ENCODE peak calls at places on chromosomes 16 and 17, in six cellular contexts. N is kidney, V is NB4, G is cardiac fibroblast, K is psoas muscle, Q is SK-N-MC. W is an unnamed sample.

GRCh38 chr17:21239680-21240374 is 13.4 kb downstream of the NATD1 start:
- DNase-seq in N (no peak), V (peak), G (peak), K (no peak), Q (no peak), W (peak)

GRCh38 chr16:27945233-27945975 is 118.1 kb downstream of the GSG1L start:
- DNase-seq in N (no peak), V (no peak), G (no peak), K (no peak), Q (no peak), W (no peak)

GRCh38 chr16:65548470-65548869 is 426.6 kb upstream of the CDH11 start:
- DNase-seq in N (no peak), V (no peak), G (no peak), K (no peak), Q (no peak), W (no peak)

GRCh38 chr17:58991718-58992331 is 114.9 kb downstream of the TRIM37 start:
- DNase-seq in N (no peak), V (no peak), G (peak), K (no peak), Q (no peak), W (peak)

GRCh38 chr16:74888227-74888862 is 96.6 kb downstream of the WDR59 start:
- DNase-seq in N (no peak), V (no peak), G (no peak), K (no peak), Q (no peak), W (no peak)

GRCh38 chr17:38440614-38441397 is 12.5 kb downstream of the ARHGAP23 start:
- DNase-seq in N (no peak), V (no peak), G (no peak), K (no peak), Q (no peak), W (no peak)

GRCh38 chr16:19210175-19210924 is 42.3 kb downstream of the SYT17 start:
- DNase-seq in N (no peak), V (peak), G (no peak), K (no peak), Q (no peak), W (peak)

GRCh38 chr16:27642753-27643152 is 92.8 kb downstream of the KATNIP start:
- DNase-seq in N (no peak), V (peak), G (peak), K (no peak), Q (no peak), W (peak)

GRCh38 chr17:29592850-29593545 is at the start of gene ANKRD13B:
- DNase-seq in N (no peak), V (peak), G (no peak), K (peak), Q (no peak), W (no peak)

GRCh38 chr17:21301593-21302550 is 17.4 kb downstream of the MAP2K3 start:
- DNase-seq in N (peak), V (no peak), G (no peak), K (peak), Q (no peak), W (no peak)

GRCh38 chr17:27531469-27531948 is 75.3 kb downstream of the KSR1 start:
- DNase-seq in N (no peak), V (peak), G (no peak), K (no peak), Q (no peak), W (no peak)

GRCh38 chr16:59060212-59060611 is 326.1 kb upstream of the GOT2 start:
- DNase-seq in N (no peak), V (no peak), G (peak), K (no peak), Q (no peak), W (peak)

GRCh38 chr16:6573577-6573976 is 759.1 kb upstream of the RBFOX1 start:
- DNase-seq in N (no peak), V (peak), G (no peak), K (peak), Q (no peak), W (no peak)

GRCh38 chr16:1054660-1055556 is 17.6 kb upstream of the SSTR5 start:
- DNase-seq in N (no peak), V (peak), G (peak), K (peak), Q (no peak), W (peak)

GRCh38 chr17:17929655-17930380 is 42.4 kb downstream of the TOM1L2 start:
- DNase-seq in N (no peak), V (no peak), G (peak), K (no peak), Q (no peak), W (no peak)

GRCh38 chr17:32253117-32253611 is 12.5 kb upstream of the RHBDL3 start:
- DNase-seq in N (peak), V (peak), G (peak), K (peak), Q (peak), W (peak)

GRCh38 chr17:43713494-43714162 is 45.0 kb downstream of the SOST start:
- DNase-seq in N (no peak), V (peak), G (peak), K (no peak), Q (no peak), W (no peak)

GRCh38 chr17:57870283-57870635 is 20.4 kb upstream of the MRPS23 start:
- DNase-seq in N (no peak), V (no peak), G (peak), K (no peak), Q (no peak), W (no peak)

GRCh38 chr17:79721993-79722671 is 8.6 kb upstream of the ENPP7 start:
- DNase-seq in N (no peak), V (peak), G (peak), K (no peak), Q (no peak), W (no peak)

GRCh38 chr17:70426752-70427151 is 257.4 kb downstream of the KCNJ2 start:
- DNase-seq in N (no peak), V (no peak), G (no peak), K (no peak), Q (no peak), W (no peak)

GRCh38 chr16:79608976-79609375 is 8.4 kb upstream of the MAF start:
- DNase-seq in N (no peak), V (no peak), G (no peak), K (no peak), Q (no peak), W (no peak)

GRCh38 chr16:74752258-74752657 is 22.4 kb downstream of the FA2H start:
- DNase-seq in N (peak), V (no peak), G (no peak), K (no peak), Q (no peak), W (no peak)

GRCh38 chr16:85221081-85221809 is 109.0 kb upstream of the CIBAR2 start:
- DNase-seq in N (no peak), V (no peak), G (no peak), K (no peak), Q (no peak), W (peak)

GRCh38 chr16:85222151-85222863 is 110.0 kb upstream of the CIBAR2 start:
- DNase-seq in N (no peak), V (no peak), G (no peak), K (no peak), Q (no peak), W (peak)

GRCh38 chr16:85221810-85222150 is 109.5 kb upstream of the CIBAR2 start:
- DNase-seq in N (no peak), V (no peak), G (no peak), K (no peak), Q (no peak), W (no peak)

GRCh38 chr16:85216522-85217375 is 104.5 kb upstream of the CIBAR2 start:
- DNase-seq in N (no peak), V (no peak), G (no peak), K (no peak), Q (no peak), W (no peak)

GRCh38 chr16:85220125-85220839 is 108.0 kb upstream of the CIBAR2 start:
- DNase-seq in N (peak), V (no peak), G (peak), K (peak), Q (no peak), W (peak)
- H3K4me3 ChIP-seq in N (peak), V (no peak), G (peak), K (peak), Q (peak), W (peak)

DNA sequence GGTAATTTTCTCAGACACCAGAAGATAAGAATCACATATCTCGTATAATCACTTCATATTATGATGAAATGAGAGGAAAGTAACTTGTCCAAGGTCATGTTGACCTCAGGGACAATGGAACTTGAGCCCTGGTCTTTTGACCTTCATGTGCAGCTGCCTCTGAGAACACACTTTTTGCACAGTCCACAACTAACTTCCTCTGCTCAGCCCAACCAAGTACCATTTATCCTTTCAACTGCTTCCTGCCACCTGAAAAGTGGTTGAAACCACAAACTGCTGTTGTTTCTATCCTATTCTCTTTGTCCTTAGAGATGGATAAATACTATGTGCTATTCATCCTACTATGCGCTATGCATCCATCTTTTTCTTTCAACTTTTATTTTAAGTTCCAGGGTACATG is 2.3 kb upstream of the CCL1 start:
- DNase-seq in N (no peak), V (peak), G (no peak), K (no peak), Q (no peak), W (no peak)
- H3K4me3 ChIP-seq in N (no peak), V (no peak), G (no peak), K (no peak), Q (no peak), W (no peak)

GRCh38 chr17:78658281-78658785 is 81.1 kb upstream of the DNAH17 start:
- DNase-seq in N (no peak), V (no peak), G (peak), K (no peak), Q (no peak), W (peak)

GRCh38 chr17:78664476-78665384 is 87.5 kb upstream of the DNAH17 start:
- DNase-seq in N (no peak), V (no peak), G (peak), K (no peak), Q (no peak), W (no peak)

GRCh38 chr17:78665385-78665951 is 88.3 kb upstream of the DNAH17 start:
- DNase-seq in N (no peak), V (no peak), G (no peak), K (no peak), Q (no peak), W (no peak)

GRCh38 chr17:78659546-78659945 is 82.3 kb upstream of the DNAH17 start:
- DNase-seq in N (no peak), V (no peak), G (no peak), K (no peak), Q (no peak), W (no peak)

DNA sequence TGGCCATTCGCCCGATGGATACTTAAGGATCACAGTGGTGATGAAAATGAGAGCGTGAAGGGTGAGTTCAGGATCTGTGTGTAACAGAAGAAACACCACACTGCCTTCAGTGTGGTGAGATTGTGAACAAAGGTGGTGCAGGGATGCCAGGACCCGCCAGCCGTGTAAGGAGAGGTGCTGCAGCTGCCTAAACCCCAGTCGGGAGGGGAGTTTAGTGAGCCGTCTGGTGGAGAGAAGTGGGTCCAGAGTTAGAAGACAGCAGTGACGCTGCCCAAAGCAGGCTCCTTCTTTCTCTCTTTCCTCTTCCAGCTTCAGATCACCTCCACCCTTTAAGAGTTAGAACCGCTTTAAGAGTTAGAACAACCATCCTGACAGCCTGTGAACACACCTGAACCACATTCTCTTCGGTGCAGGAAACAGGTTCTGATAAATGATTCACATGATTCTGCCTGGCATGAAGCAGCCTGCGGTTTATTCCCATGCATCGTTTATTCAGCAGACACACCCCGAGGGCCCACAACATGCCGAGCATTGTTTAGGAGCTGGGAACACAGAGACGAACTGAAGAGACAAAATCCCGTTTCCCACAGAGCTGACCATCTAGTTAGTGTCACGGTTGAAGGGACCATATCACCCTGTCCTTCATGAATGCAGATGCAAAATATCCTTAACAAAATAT is 84.0 kb upstream of the DNAH17 start:
- DNase-seq in N (no peak), V (no peak), G (no peak), K (no peak), Q (peak), W (no peak)
- H3K4me3 ChIP-seq in N (no peak), V (no peak), G (no peak), K (no peak), Q (no peak), W (no peak)

GRCh38 chr17:42555122-42555622 is 2.4 kb downstream of the HSD17B1 start:
- DNase-seq in N (no peak), V (no peak), G (no peak), K (no peak), Q (no peak), W (no peak)

GRCh38 chr17:42548993-42549755 is 3.5 kb upstream of the HSD17B1 start:
- DNase-seq in N (no peak), V (no peak), G (no peak), K (no peak), Q (no peak), W (no peak)

GRCh38 chr17:42554250-42555121 is 1.8 kb downstream of the HSD17B1 start:
- DNase-seq in N (peak), V (peak), G (peak), K (peak), Q (no peak), W (peak)

GRCh38 chr17:42553866-42554249 is 1.1 kb downstream of the HSD17B1 start:
- DNase-seq in N (no peak), V (peak), G (peak), K (peak), Q (no peak), W (no peak)

GRCh38 chr17:42553161-42553818 is 567 bp downstream of the HSD17B1 start:
- DNase-seq in N (no peak), V (no peak), G (peak), K (peak), Q (no peak), W (no peak)
- H3K4me3 ChIP-seq in N (no peak), V (no peak), G (peak), K (peak), Q (no peak), W (no peak)

DNA sequence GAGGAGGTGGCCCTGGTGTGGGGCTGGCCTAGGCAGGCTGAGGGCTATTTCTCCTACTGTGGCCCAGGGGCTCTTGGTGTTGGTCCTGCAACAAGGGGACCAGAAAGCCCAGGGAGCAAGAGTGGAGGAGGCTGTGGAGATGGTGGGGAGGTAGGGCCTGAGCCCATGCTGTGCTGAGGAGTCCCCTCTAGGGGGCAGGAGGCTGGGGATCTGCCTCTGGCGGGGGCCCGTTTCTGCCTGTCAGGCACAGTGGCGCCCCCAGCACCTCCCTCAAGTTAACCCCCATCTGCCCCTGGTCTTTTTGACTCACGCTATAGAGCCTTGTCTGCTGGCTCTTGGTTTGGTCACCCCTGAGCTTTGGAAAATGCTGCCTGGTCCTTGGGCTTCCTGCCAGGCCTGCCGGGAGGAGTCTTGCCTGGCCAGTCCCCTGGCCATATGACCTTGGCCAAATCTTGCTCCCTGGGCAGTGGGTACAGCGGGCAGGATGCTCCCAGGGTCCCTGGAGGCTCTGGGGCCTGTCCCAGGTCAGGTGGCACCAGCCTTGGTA is 5.9 kb downstream of the BAIAP2 start:
- DNase-seq in N (no peak), V (peak), G (peak), K (no peak), Q (no peak), W (no peak)
- H3K4me3 ChIP-seq in N (no peak), V (no peak), G (no peak), K (no peak), Q (peak), W (no peak)

DNA sequence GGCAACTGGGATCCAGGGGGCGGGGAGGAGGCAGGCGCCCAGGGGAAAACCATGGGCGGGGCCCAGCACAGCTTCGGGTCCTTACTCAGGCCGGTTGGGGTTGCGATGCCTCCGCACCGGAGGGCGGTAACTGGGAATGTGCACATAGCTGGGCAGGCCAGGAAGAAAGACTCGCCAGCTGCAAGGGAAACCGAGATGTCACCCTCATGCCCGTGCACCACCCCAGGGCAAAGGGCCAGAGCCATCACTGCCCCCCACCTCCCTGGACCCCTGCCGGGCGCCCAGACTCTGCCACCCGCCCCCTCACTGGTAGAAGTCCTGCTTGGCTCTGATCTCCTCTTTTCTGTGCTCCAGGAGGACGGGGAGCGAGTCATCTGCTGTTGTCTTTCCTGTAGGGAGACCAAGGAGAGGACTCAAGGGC is 6.7 kb downstream of the ALOX12B start:
- DNase-seq in N (peak), V (no peak), G (no peak), K (no peak), Q (no peak), W (no peak)
- H3K4me3 ChIP-seq in N (no peak), V (no peak), G (no peak), K (no peak), Q (no peak), W (no peak)

DNA sequence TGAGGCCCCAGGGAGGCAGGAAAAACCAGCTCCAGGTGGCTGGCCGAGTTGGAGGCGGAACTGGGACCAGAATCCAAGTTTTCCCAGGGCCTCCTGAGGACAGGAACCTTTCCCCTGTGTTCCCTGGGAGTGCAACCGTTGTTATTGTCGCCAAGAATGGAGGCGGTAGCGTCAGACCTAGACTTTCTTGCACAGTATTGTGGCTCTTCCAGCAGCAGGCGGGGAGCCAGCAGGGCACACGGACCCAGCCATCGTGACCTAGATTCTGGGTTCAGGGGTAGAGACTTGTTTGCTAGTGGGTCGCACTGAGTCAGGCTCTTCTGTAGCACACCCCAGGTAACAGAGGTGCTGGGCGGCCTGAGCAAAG is 667 bp upstream of the KIF19 start:
- DNase-seq in N (no peak), V (no peak), G (no peak), K (peak), Q (no peak), W (no peak)
- H3K4me3 ChIP-seq in N (no peak), V (no peak), G (no peak), K (peak), Q (no peak), W (no peak)

GRCh38 chr17:8109669-8110455 is 8.5 kb downstream of the ALOXE3 start:
- DNase-seq in N (peak), V (peak), G (peak), K (peak), Q (no peak), W (no peak)
- H3K4me3 ChIP-seq in N (peak), V (no peak), G (peak), K (no peak), Q (peak), W (no peak)

GRCh38 chr17:77802811-77803220 is 155.7 kb upstream of the TNRC6C start:
- DNase-seq in N (peak), V (no peak), G (peak), K (peak), Q (no peak), W (peak)

GRCh38 chr17:77801545-77802332 is 156.8 kb upstream of the TNRC6C start:
- DNase-seq in N (peak), V (no peak), G (no peak), K (no peak), Q (no peak), W (no peak)

GRCh38 chr17:77800832-77801231 is 157.7 kb upstream of the TNRC6C start:
- DNase-seq in N (peak), V (no peak), G (no peak), K (no peak), Q (no peak), W (no peak)

GRCh38 chr17:77803726-77804125 is 154.8 kb upstream of the TNRC6C start:
- DNase-seq in N (peak), V (no peak), G (no peak), K (peak), Q (no peak), W (no peak)

DNA sequence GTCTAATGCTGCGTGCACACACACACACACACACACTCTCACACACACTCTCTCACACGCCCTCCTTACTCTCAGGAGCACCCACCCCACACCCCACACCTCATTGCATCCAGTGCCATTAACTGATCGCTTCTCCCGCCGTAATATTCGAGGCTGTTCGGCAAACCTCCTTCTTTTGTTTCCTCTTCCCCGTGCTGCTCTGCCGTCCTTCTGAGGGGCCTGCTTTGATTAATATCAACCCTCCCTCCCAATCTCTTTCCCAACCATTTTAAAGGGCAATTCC is 156.2 kb upstream of the TNRC6C start:
- DNase-seq in N (peak), V (no peak), G (no peak), K (no peak), Q (no peak), W (no peak)
- H3K4me3 ChIP-seq in N (no peak), V (no peak), G (no peak), K (no peak), Q (no peak), W (no peak)

W was measured in astrocyte of the spinal cord.